ENCODE peak calls at places on chromosome 12, in seven cellular contexts. L is thyroid gland; Q is psoas muscle; M is CD4-positive, alpha-beta memory T cell; R is cardiac muscle cell; H is transverse colon; F is sigmoid colon. A is an unnamed sample. For H3K9me3, the result is how much of the 10 kb centered on the place peaks cover.

GRCh38 chr12:131131077-131131807 is 177.5 kb downstream of the ADGRD1 start:
- DNase-seq in M (no peak), Q (no peak), R (no peak), L (no peak), F (peak), H (no peak), A (no peak)

GRCh38 chr12:47017901-47018479 is 61.4 kb upstream of the PCED1B start:
- DNase-seq in L (no peak), Q (no peak), M (no peak), H (no peak), F (no peak), R (no peak), A (no peak)

GRCh38 chr12:57576613-57577160 is 14.3 kb upstream of the PIP4K2C start:
- DNase-seq in Q (no peak), F (no peak), M (no peak), H (no peak), R (no peak), L (no peak), A (no peak)

GRCh38 chr12:131114331-131114730 is 160.6 kb downstream of the ADGRD1 start:
- DNase-seq in R (no peak), M (no peak), L (no peak), H (no peak), F (peak), Q (no peak), A (no peak)

GRCh38 chr12:111773801-111774551 is 7.2 kb downstream of the ALDH2 start:
- DNase-seq in F (peak), R (no peak), Q (peak), L (peak), H (peak), M (no peak), A (no peak)

GRCh38 chr12:85947286-85947685 is 73.2 kb downstream of the NTS start:
- DNase-seq in R (no peak), Q (no peak), H (no peak), L (no peak), M (no peak), F (no peak), A (no peak)

GRCh38 chr12:26318661-26319068 is 123.3 kb downstream of the SSPN start:
- DNase-seq in H (peak), Q (peak), M (no peak), F (peak), R (no peak), L (peak), A (no peak)

GRCh38 chr12:10027311-10028099 is 3.0 kb upstream of the CLEC9A start:
- DNase-seq in H (no peak), R (no peak), Q (no peak), M (no peak), F (no peak), L (no peak), A (no peak)

GRCh38 chr12:61654698-61655097 is 605.5 kb upstream of the USP15 start:
- DNase-seq in M (no peak), Q (no peak), L (no peak), H (no peak), F (no peak), R (no peak), A (no peak)

GRCh38 chr12:26031814-26032213 is 73.3 kb downstream of the RASSF8 start:
- DNase-seq in R (no peak), M (no peak), H (no peak), F (no peak), Q (no peak), L (no peak), A (no peak)

GRCh38 chr12:11576104-11576503 is 73.4 kb upstream of the ETV6 start:
- DNase-seq in L (no peak), R (no peak), F (peak), H (no peak), M (no peak), Q (no peak), A (no peak)

GRCh38 chr12:47612953-47613352 is 92.9 kb downstream of the RPAP3 start:
- DNase-seq in H (no peak), R (no peak), F (no peak), M (no peak), Q (no peak), L (no peak), A (no peak)

GRCh38 chr12:12734561-12735071 is 17.4 kb downstream of the CDKN1B start:
- DNase-seq in F (no peak), R (no peak), M (no peak), L (no peak), Q (no peak), H (no peak), A (no peak)

GRCh38 chr12:87152084-87152483 is 877.1 kb downstream of the C12orf50 start:
- DNase-seq in F (no peak), M (no peak), R (peak), Q (no peak), H (no peak), L (no peak), A (no peak)

GRCh38 chr12:51846911-51847829 is 1.3 kb downstream of the FIGNL2 start:
- DNase-seq in L (peak), R (peak), Q (peak), H (peak), M (no peak), F (no peak), A (no peak)

GRCh38 chr12:45130881-45131281 is 80.0 kb upstream of the DBX2 start:
- DNase-seq in M (peak), R (peak), H (peak), Q (peak), L (peak), F (peak), A (peak)

GRCh38 chr12:67909091-67909531 is 80.1 kb upstream of the IFNG-AS1 start:
- DNase-seq in Q (no peak), R (no peak), M (no peak), F (no peak), L (no peak), H (no peak), A (no peak)

GRCh38 chr12:73185403-73185802 is 913.2 kb downstream of the TRHDE start:
- DNase-seq in M (no peak), H (no peak), L (no peak), Q (no peak), R (no peak), F (no peak), A (no peak)

GRCh38 chr12:24948816-24949722 is at the start of gene BCAT1:
- DNase-seq in M (no peak), R (peak), L (peak), H (peak), Q (peak), F (peak), A (no peak)

GRCh38 chr12:127711108-127711507 is 555.9 kb upstream of the TMEM132C start:
- DNase-seq in H (no peak), Q (no peak), L (no peak), R (no peak), M (no peak), F (no peak), A (no peak)

GRCh38 chr12:131862994-131863710 is 31.3 kb upstream of the ULK1 start:
- DNase-seq in R (no peak), F (no peak), Q (no peak), L (no peak), M (no peak), H (no peak), A (no peak)

GRCh38 chr12:54390668-54391551 is 6.4 kb upstream of the ZNF385A start:
- DNase-seq in H (peak), R (peak), Q (peak), L (peak), M (peak), F (no peak), A (no peak)

GRCh38 chr12:50518129-50518528 is 13.3 kb downstream of the DIP2B start:
- DNase-seq in L (no peak), H (no peak), R (no peak), M (no peak), Q (no peak), F (no peak), A (no peak)

GRCh38 chr12:50517456-50518048 is 12.8 kb downstream of the DIP2B start:
- DNase-seq in Q (no peak), R (no peak), L (no peak), M (peak), H (no peak), F (no peak), A (no peak)

GRCh38 chr12:50523772-50524171 is 19.0 kb downstream of the DIP2B start:
- DNase-seq in M (no peak), Q (no peak), F (no peak), L (no peak), H (no peak), R (no peak), A (no peak)

GRCh38 chr12:50520345-50520744 is 15.6 kb downstream of the DIP2B start:
- DNase-seq in L (no peak), M (no peak), H (no peak), R (no peak), F (no peak), Q (no peak), A (no peak)

GRCh38 chr12:50520808-50521207 is 16.0 kb downstream of the DIP2B start:
- DNase-seq in H (no peak), F (peak), R (no peak), Q (no peak), M (no peak), L (no peak), A (no peak)
- H3K27ac ChIP-seq in H (peak), F (peak), R (peak), Q (peak), M (no peak), L (no peak), A (no peak)

GRCh38 chr12:3668479-3669165 is 84.3 kb downstream of the CRACR2A start:
- DNase-seq in R (no peak), Q (no peak), M (no peak), H (no peak), L (no peak), F (no peak), A (no peak)
- H3K9me3 ChIP-seq in R (under half), Q (under half), M (under half), H (under half), L (under half), F (under half), A (under half)

GRCh38 chr12:113230315-113231274 is 9.3 kb downstream of the TPCN1 start:
- DNase-seq in L (peak), Q (peak), F (peak), M (no peak), R (no peak), H (no peak), A (no peak)
- H3K27ac ChIP-seq in L (peak), Q (peak), F (no peak), M (no peak), R (peak), H (no peak), A (no peak)

GRCh38 chr12:69056743-69057515 is 124.0 kb upstream of the CPM start:
- DNase-seq in M (no peak), R (no peak), H (no peak), Q (no peak), L (no peak), F (no peak), A (no peak)

GRCh38 chr12:69057742-69058141 is 124.8 kb upstream of the CPM start:
- DNase-seq in F (no peak), H (no peak), L (no peak), R (no peak), Q (peak), M (no peak), A (no peak)

GRCh38 chr12:69061574-69061973 is 128.6 kb upstream of the CPM start:
- DNase-seq in L (no peak), R (no peak), M (no peak), Q (no peak), F (no peak), H (no peak), A (no peak)

GRCh38 chr12:69062838-69063237 is 129.9 kb upstream of the CPM start:
- DNase-seq in L (no peak), F (no peak), H (no peak), R (no peak), Q (no peak), M (no peak), A (no peak)

GRCh38 chr12:69059465-69060457 is 126.8 kb upstream of the CPM start:
- DNase-seq in Q (no peak), H (no peak), M (no peak), L (no peak), F (no peak), R (no peak), A (no peak)
- H3K9me3 ChIP-seq in Q (under half), H (under half), M (under half), L (under half), F (under half), R (under half), A (under half)

GRCh38 chr12:53063708-53064612 is 14.1 kb downstream of the TNS2 start:
- DNase-seq in Q (peak), R (no peak), H (peak), M (no peak), F (peak), L (no peak), A (no peak)
- H3K27ac ChIP-seq in Q (peak), R (no peak), H (peak), M (no peak), F (peak), L (peak), A (no peak)

GRCh38 chr12:34339922-34340321 is 317.6 kb downstream of the ALG10 start:
- DNase-seq in M (no peak), H (no peak), F (no peak), Q (no peak), L (no peak), R (no peak), A (no peak)
- H3K9me3 ChIP-seq in M (under half), H (under half), F (under half), Q (under half), L (under half), R (under half), A (under half)